ENCODE peak calls at places on chromosomes 5 and 9, in eight cellular contexts. One of them, this sample, is unnamed.
A peak's percentile ranks its signal among the peaks of the same experiment; 100 is the strongest.

GRCh38 chr9:88653926-88654325 is 118.9 kb downstream of the NXNL2 start:
- DNase-seq in SK-N-SH: no peak
- DNase-seq in HepG2: no peak
- DNase-seq in HCT116: no peak
- DNase-seq in fibroblast of lung: peak; percentile 75
- DNase-seq in H1: no peak
- DNase-seq in MM.1S: no peak
- DNase-seq in PC-3: no peak
- DNase-seq in this sample: no peak

GRCh38 chr9:91378695-91379127 is 17.0 kb upstream of the AUH start:
- DNase-seq in SK-N-SH: no peak
- DNase-seq in HepG2: no peak
- DNase-seq in HCT116: no peak
- DNase-seq in fibroblast of lung: peak; percentile 85
- DNase-seq in H1: no peak
- DNase-seq in MM.1S: no peak
- DNase-seq in PC-3: no peak
- DNase-seq in this sample: no peak

GRCh38 chr9:77156646-77157371 is 20.5 kb upstream of the VPS13A start:
- DNase-seq in SK-N-SH: no peak
- DNase-seq in HepG2: no peak
- DNase-seq in HCT116: no peak
- DNase-seq in fibroblast of lung: no peak
- DNase-seq in H1: no peak
- DNase-seq in MM.1S: no peak
- DNase-seq in PC-3: no peak
- DNase-seq in this sample: no peak

GRCh38 chr5:131495536-131496399 is 139.3 kb downstream of the RAPGEF6 start:
- DNase-seq in SK-N-SH: no peak
- DNase-seq in HepG2: no peak
- DNase-seq in HCT116: no peak
- DNase-seq in fibroblast of lung: no peak
- DNase-seq in H1: no peak
- DNase-seq in MM.1S: no peak
- DNase-seq in PC-3: no peak
- DNase-seq in this sample: no peak

GRCh38 chr9:81825831-81826540 is 102.2 kb upstream of the SPATA31D4 start:
- DNase-seq in SK-N-SH: no peak
- DNase-seq in HepG2: no peak
- DNase-seq in HCT116: no peak
- DNase-seq in fibroblast of lung: peak; percentile 81
- DNase-seq in H1: no peak
- DNase-seq in MM.1S: no peak
- DNase-seq in PC-3: peak; percentile 62
- DNase-seq in this sample: peak; percentile 88

GRCh38 chr9:137582286-137582860 is 3.6 kb upstream of the DPH7 start:
- DNase-seq in SK-N-SH: peak; percentile 50
- DNase-seq in HepG2: no peak
- DNase-seq in HCT116: no peak
- DNase-seq in fibroblast of lung: no peak
- DNase-seq in H1: no peak
- DNase-seq in MM.1S: no peak
- DNase-seq in PC-3: no peak
- DNase-seq in this sample: peak; percentile 32

GRCh38 chr5:132467292-132467984 is 23.1 kb downstream of the IRF1 start:
- DNase-seq in SK-N-SH: no peak
- DNase-seq in HepG2: peak; percentile 56
- DNase-seq in HCT116: no peak
- DNase-seq in fibroblast of lung: no peak
- DNase-seq in H1: no peak
- DNase-seq in MM.1S: peak; percentile 78
- DNase-seq in PC-3: no peak
- DNase-seq in this sample: no peak

GRCh38 chr9:121472361-121472910 is 27.2 kb downstream of the GGTA1 start:
- DNase-seq in SK-N-SH: no peak
- DNase-seq in HepG2: no peak
- DNase-seq in HCT116: no peak
- DNase-seq in fibroblast of lung: no peak
- DNase-seq in H1: no peak
- DNase-seq in MM.1S: no peak
- DNase-seq in PC-3: no peak
- DNase-seq in this sample: no peak

GRCh38 chr5:103480246-103480645 is 82.3 kb downstream of the NUDT12 start:
- DNase-seq in SK-N-SH: no peak
- DNase-seq in HepG2: no peak
- DNase-seq in HCT116: no peak
- DNase-seq in fibroblast of lung: no peak
- DNase-seq in H1: no peak
- DNase-seq in MM.1S: no peak
- DNase-seq in PC-3: no peak
- DNase-seq in this sample: no peak

GRCh38 chr9:94110821-94111252 is 26.6 kb downstream of the PTPDC1 start:
- DNase-seq in SK-N-SH: no peak
- DNase-seq in HepG2: no peak
- DNase-seq in HCT116: no peak
- DNase-seq in fibroblast of lung: peak; percentile 94
- DNase-seq in H1: no peak
- DNase-seq in MM.1S: no peak
- DNase-seq in PC-3: no peak
- DNase-seq in this sample: no peak

GRCh38 chr9:8859416-8859815 is 1059.8 kb upstream of the DMAC1 start:
- DNase-seq in SK-N-SH: no peak
- DNase-seq in HepG2: no peak
- DNase-seq in HCT116: no peak
- DNase-seq in fibroblast of lung: no peak
- DNase-seq in H1: no peak
- DNase-seq in MM.1S: no peak
- DNase-seq in PC-3: no peak
- DNase-seq in this sample: no peak

GRCh38 chr9:129280236-129281231 is 102.5 kb upstream of the IER5L start:
- DNase-seq in SK-N-SH: peak; percentile 38
- DNase-seq in HepG2: no peak
- DNase-seq in HCT116: no peak
- DNase-seq in fibroblast of lung: no peak
- DNase-seq in H1: no peak
- DNase-seq in MM.1S: no peak
- DNase-seq in PC-3: no peak
- DNase-seq in this sample: no peak

GRCh38 chr9:110777843-110778215 is 109.2 kb downstream of the MUSK start:
- DNase-seq in SK-N-SH: no peak
- DNase-seq in HepG2: no peak
- DNase-seq in HCT116: no peak
- DNase-seq in fibroblast of lung: no peak
- DNase-seq in H1: no peak
- DNase-seq in MM.1S: no peak
- DNase-seq in PC-3: no peak
- DNase-seq in this sample: no peak

GRCh38 chr9:33239922-33240321 is at the start of gene SPINK4:
- DNase-seq in SK-N-SH: peak; percentile 78
- DNase-seq in HepG2: peak; percentile 28
- DNase-seq in HCT116: no peak
- DNase-seq in fibroblast of lung: peak; percentile 67
- DNase-seq in H1: no peak
- DNase-seq in MM.1S: no peak
- DNase-seq in PC-3: no peak
- DNase-seq in this sample: no peak

GRCh38 chr5:136016945-136017530 is 11.8 kb upstream of the TGFBI start:
- DNase-seq in SK-N-SH: no peak
- DNase-seq in HepG2: no peak
- DNase-seq in HCT116: peak; percentile 98
- DNase-seq in fibroblast of lung: peak; percentile 99
- DNase-seq in H1: no peak
- DNase-seq in MM.1S: no peak
- DNase-seq in PC-3: peak; percentile 96
- DNase-seq in this sample: peak; percentile 89

GRCh38 chr9:6565312-6565711 is 80.2 kb downstream of the GLDC start:
- DNase-seq in SK-N-SH: no peak
- DNase-seq in HepG2: no peak
- DNase-seq in HCT116: no peak
- DNase-seq in fibroblast of lung: no peak
- DNase-seq in H1: no peak
- DNase-seq in MM.1S: no peak
- DNase-seq in PC-3: no peak
- DNase-seq in this sample: no peak

GRCh38 chr9:6566409-6567139 is 79.0 kb downstream of the GLDC start:
- DNase-seq in SK-N-SH: no peak
- DNase-seq in HepG2: no peak
- DNase-seq in HCT116: peak; percentile 95
- DNase-seq in fibroblast of lung: peak; percentile 99
- DNase-seq in H1: peak; percentile 2
- DNase-seq in MM.1S: no peak
- DNase-seq in PC-3: peak; percentile 97
- DNase-seq in this sample: peak; percentile 88

GRCh38 chr9:6563036-6563435 is 82.5 kb downstream of the GLDC start:
- DNase-seq in SK-N-SH: no peak
- DNase-seq in HepG2: no peak
- DNase-seq in HCT116: no peak
- DNase-seq in fibroblast of lung: no peak
- DNase-seq in H1: no peak
- DNase-seq in MM.1S: no peak
- DNase-seq in PC-3: no peak
- DNase-seq in this sample: no peak

GRCh38 chr9:6564370-6564769 is 81.2 kb downstream of the GLDC start:
- DNase-seq in SK-N-SH: no peak
- DNase-seq in HepG2: no peak
- DNase-seq in HCT116: no peak
- DNase-seq in fibroblast of lung: peak; percentile 64
- DNase-seq in H1: no peak
- DNase-seq in MM.1S: no peak
- DNase-seq in PC-3: peak; percentile 41
- DNase-seq in this sample: no peak

GRCh38 chr9:6564868-6565267 is 80.7 kb downstream of the GLDC start:
- DNase-seq in SK-N-SH: no peak
- DNase-seq in HepG2: no peak
- DNase-seq in HCT116: no peak
- DNase-seq in fibroblast of lung: peak; percentile 24
- DNase-seq in H1: no peak
- DNase-seq in MM.1S: no peak
- DNase-seq in PC-3: no peak
- DNase-seq in this sample: no peak
- H2AFZ ChIP-seq in SK-N-SH: peak overlapping the region; percentile 37
- H2AFZ ChIP-seq in HepG2: no peak overlapping the region
- H2AFZ ChIP-seq in HCT116: no peak overlapping the region
- H2AFZ ChIP-seq in fibroblast of lung: peak overlapping the region; percentile 58
- H2AFZ ChIP-seq in H1: no peak overlapping the region
- H2AFZ ChIP-seq in MM.1S: no peak overlapping the region
- H2AFZ ChIP-seq in PC-3: no peak overlapping the region
- H2AFZ ChIP-seq in this sample: no peak overlapping the region

DNA sequence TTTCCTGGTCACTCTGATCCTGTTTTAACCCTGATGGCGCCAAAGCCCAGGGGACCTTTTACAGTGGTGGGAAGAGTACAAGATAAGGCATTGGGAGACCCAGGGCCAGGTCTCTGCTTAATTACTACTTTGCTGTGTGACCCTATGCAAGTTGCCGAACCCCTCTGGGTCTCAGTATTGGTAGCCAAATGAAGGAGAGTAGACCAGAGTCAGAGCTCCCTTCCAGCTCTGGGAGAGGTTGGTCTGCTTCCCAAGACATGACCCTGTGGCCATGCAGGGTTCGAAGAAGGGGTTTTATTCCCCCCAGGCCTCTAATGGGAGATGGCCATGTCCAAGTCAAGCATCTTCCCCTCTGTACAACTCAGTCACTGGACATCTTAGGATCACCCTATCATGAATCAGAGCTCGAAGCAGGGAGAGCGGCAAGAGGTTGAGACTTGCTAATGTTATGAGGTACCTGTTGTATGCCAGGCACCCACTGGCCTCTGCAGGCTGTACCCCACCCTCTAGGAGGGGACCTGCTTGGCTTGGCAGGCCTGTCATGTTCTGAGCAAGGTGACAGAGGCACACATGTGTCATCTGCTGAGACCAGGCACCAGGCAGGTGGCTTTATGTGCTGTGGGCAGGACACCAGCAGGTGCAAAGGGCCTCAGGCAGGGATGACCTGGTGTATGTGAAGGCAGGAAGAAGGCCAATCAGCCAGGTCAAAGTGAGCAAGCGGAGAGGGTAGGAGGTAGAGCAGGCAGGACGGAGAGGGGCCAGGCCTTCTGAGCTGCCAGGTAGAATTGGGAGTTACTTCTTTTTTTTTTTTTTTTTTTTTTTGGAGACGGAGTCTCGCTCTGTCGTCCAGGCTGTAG is 60.5 kb upstream of the RPL26L1 start:
- DNase-seq in SK-N-SH: no peak
- DNase-seq in HepG2: no peak
- DNase-seq in HCT116: no peak
- DNase-seq in fibroblast of lung: no peak
- DNase-seq in H1: no peak
- DNase-seq in MM.1S: no peak
- DNase-seq in PC-3: no peak
- DNase-seq in this sample: no peak
- H3K4me1 ChIP-seq in SK-N-SH: peaks cover 50% of the 10 kb centered on the region
- H3K4me1 ChIP-seq in HepG2: peaks cover 55% of the 10 kb centered on the region
- H3K4me1 ChIP-seq in HCT116: peaks cover 6% of the 10 kb centered on the region
- H3K4me1 ChIP-seq in fibroblast of lung: peaks cover 48% of the 10 kb centered on the region
- H3K4me1 ChIP-seq in H1: no peaks in the 10 kb centered on the region
- H3K4me1 ChIP-seq in MM.1S: no peaks in the 10 kb centered on the region
- H3K4me1 ChIP-seq in PC-3: peaks cover 25% of the 10 kb centered on the region
- H3K4me1 ChIP-seq in this sample: peaks cover 27% of the 10 kb centered on the region

GRCh38 chr5:2219149-2219776 is 336.5 kb upstream of the IRX4 start:
- DNase-seq in SK-N-SH: no peak
- DNase-seq in HepG2: no peak
- DNase-seq in HCT116: no peak
- DNase-seq in fibroblast of lung: no peak
- DNase-seq in H1: no peak
- DNase-seq in MM.1S: no peak
- DNase-seq in PC-3: no peak
- DNase-seq in this sample: no peak
- H3K27ac ChIP-seq in SK-N-SH: no peak overlapping the region
- H3K27ac ChIP-seq in HepG2: no peak overlapping the region
- H3K27ac ChIP-seq in HCT116: no peak overlapping the region
- H3K27ac ChIP-seq in fibroblast of lung: no peak overlapping the region
- H3K27ac ChIP-seq in H1: no peak overlapping the region
- H3K27ac ChIP-seq in MM.1S: no peak overlapping the region
- H3K27ac ChIP-seq in PC-3: no peak overlapping the region
- H3K27ac ChIP-seq in this sample: no peak overlapping the region

DNA sequence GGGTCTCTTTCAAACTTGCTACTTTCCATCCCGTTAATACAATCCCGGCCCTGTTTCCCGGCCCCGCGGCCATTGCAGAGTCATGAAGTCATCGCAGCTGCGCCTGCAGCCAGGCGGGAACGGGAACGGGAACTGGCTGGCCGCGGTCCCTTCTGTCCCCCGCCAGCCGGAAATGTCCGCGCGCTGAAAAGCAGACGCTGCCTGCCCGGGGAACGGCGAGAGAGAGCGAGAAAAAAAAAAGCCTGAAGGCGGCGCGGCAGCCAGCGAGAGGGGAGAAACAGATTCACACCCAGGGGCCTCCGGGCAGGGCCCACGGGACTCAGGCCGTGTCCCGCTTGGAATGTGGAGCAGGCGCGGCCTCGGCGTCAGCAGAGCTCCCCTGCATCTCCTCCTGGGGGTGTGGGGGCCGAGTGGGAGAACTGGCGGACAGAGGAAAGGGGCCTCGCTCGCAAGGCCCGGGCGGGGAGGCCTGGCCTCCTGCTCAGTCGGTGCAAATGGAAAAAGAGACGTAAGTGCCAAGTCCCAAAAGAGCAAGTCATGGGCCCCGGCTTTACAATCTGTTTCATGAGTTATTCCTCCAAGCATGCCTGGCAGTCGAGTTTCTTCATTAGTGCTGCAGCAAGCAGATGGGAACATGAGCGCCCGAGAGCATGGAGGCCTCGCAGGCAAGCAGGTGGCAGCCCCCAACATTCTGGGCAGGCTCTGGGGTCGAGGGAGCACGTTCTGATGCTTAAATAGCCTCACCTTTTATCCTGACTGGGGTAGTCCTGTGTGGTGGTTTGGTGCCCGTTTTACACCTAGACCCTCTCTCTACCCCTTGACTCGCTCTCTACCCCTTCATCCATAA is 201.3 kb upstream of the GAS1 start:
- DNase-seq in SK-N-SH: peak; percentile 81
- DNase-seq in HepG2: no peak
- DNase-seq in HCT116: no peak
- DNase-seq in fibroblast of lung: peak; percentile 80
- DNase-seq in H1: peak; percentile 31
- DNase-seq in MM.1S: no peak
- DNase-seq in PC-3: no peak
- DNase-seq in this sample: no peak
- H2AFZ ChIP-seq in SK-N-SH: peak overlapping the region; percentile 88
- H2AFZ ChIP-seq in HepG2: no peak overlapping the region
- H2AFZ ChIP-seq in HCT116: no peak overlapping the region
- H2AFZ ChIP-seq in fibroblast of lung: peak overlapping the region; percentile 62
- H2AFZ ChIP-seq in H1: peak overlapping the region; percentile 97
- H2AFZ ChIP-seq in MM.1S: no peak overlapping the region
- H2AFZ ChIP-seq in PC-3: peak overlapping the region; percentile 13
- H2AFZ ChIP-seq in this sample: peak overlapping the region; percentile 79